ENCODE peak calls at places on chromosomes 1 and 21, in ten cellular contexts. F is mammary epithelial cell, M is fibroblast of mammary gland, K is fibroblast of the aortic adventitia, P is right lobe of liver, T is HFF-Myc, H is brain microvascular endothelial cell, S is Panc1, C is sigmoid colon, L is heart right ventricle. W is an unnamed sample.

GRCh38 chr21:32306021-32306780 is 7.5 kb downstream of the MRAP start:
- DNase-seq in F (no peak), M (no peak), K (no peak), P (no peak), T (no peak), H (peak), S (no peak), C (no peak), L (no peak), W (peak)

GRCh38 chr1:156591432-156592157 is at the start of gene NAXE:
- DNase-seq in F (peak), M (peak), K (peak), P (peak), T (no peak), H (no peak), S (no peak), C (peak), L (peak), W (peak)

GRCh38 chr1:88549536-88549935 is 134.5 kb upstream of the PKN2 start:
- DNase-seq in F (no peak), M (peak), K (peak), P (no peak), T (no peak), H (no peak), S (no peak), C (no peak), L (no peak), W (no peak)

GRCh38 chr1:103266036-103266435 is 157.7 kb upstream of the COL11A1 start:
- DNase-seq in F (no peak), M (no peak), K (peak), P (no peak), T (no peak), H (no peak), S (no peak), C (no peak), L (no peak), W (no peak)

GRCh38 chr1:226616636-226617035 is 68.1 kb downstream of the STUM start:
- DNase-seq in F (no peak), M (no peak), K (no peak), P (no peak), T (no peak), H (no peak), S (no peak), C (no peak), L (no peak), W (no peak)

GRCh38 chr1:233627376-233627775 is 13.5 kb downstream of the KCNK1 start:
- DNase-seq in F (peak), M (no peak), K (no peak), P (no peak), T (no peak), H (no peak), S (no peak), C (no peak), L (no peak), W (no peak)

GRCh38 chr1:81551942-81552341 is 248.8 kb upstream of the ADGRL2 start:
- DNase-seq in F (peak), M (no peak), K (no peak), P (no peak), T (no peak), H (no peak), S (no peak), C (no peak), L (no peak), W (no peak)

GRCh38 chr1:160129046-160129445 is 13.5 kb downstream of the ATP1A2 start:
- DNase-seq in F (no peak), M (peak), K (no peak), P (no peak), T (no peak), H (no peak), S (no peak), C (peak), L (no peak), W (no peak)

GRCh38 chr1:32828341-32828740 is 10.9 kb downstream of the S100PBP start:
- DNase-seq in F (no peak), M (no peak), K (peak), P (no peak), T (no peak), H (no peak), S (no peak), C (no peak), L (no peak), W (peak)

GRCh38 chr21:44914176-44914874 is 6.4 kb downstream of the ITGB2 start:
- DNase-seq in F (no peak), M (no peak), K (no peak), P (peak), T (no peak), H (no peak), S (no peak), C (no peak), L (no peak), W (no peak)

GRCh38 chr1:115052454-115053083 is 22.9 kb downstream of the TSHB start:
- DNase-seq in F (peak), M (peak), K (peak), P (no peak), T (no peak), H (peak), S (peak), C (no peak), L (no peak), W (peak)

GRCh38 chr1:196493881-196494280 is 114.4 kb downstream of the KCNT2 start:
- DNase-seq in F (no peak), M (no peak), K (no peak), P (no peak), T (no peak), H (no peak), S (no peak), C (no peak), L (no peak), W (no peak)

GRCh38 chr1:230682882-230683610 is 30.9 kb downstream of the AGT start:
- DNase-seq in F (peak), M (peak), K (peak), P (no peak), T (peak), H (no peak), S (no peak), C (no peak), L (no peak), W (peak)

GRCh38 chr1:193338194-193338593 is 151.8 kb upstream of the B3GALT2 start:
- DNase-seq in F (peak), M (peak), K (peak), P (no peak), T (no peak), H (peak), S (no peak), C (no peak), L (no peak), W (peak)

GRCh38 chr1:237851209-237851845 is 39.4 kb downstream of the ZP4 start:
- DNase-seq in F (peak), M (peak), K (peak), P (no peak), T (no peak), H (peak), S (peak), C (no peak), L (no peak), W (no peak)

GRCh38 chr1:1318131-1318652 is 6.3 kb downstream of the INTS11 start:
- DNase-seq in F (peak), M (peak), K (peak), P (no peak), T (peak), H (peak), S (no peak), C (peak), L (peak), W (peak)

GRCh38 chr1:162662013-162662412 is 29.7 kb downstream of the DDR2 start:
- DNase-seq in F (no peak), M (no peak), K (no peak), P (no peak), T (no peak), H (no peak), S (no peak), C (no peak), L (no peak), W (no peak)

GRCh38 chr1:34419662-34420061 is 243.0 kb downstream of the C1orf94 start:
- DNase-seq in F (no peak), M (no peak), K (peak), P (no peak), T (peak), H (no peak), S (no peak), C (no peak), L (no peak), W (no peak)

GRCh38 chr1:156750932-156751723 is at the start of gene HDGF:
- DNase-seq in F (peak), M (no peak), K (peak), P (peak), T (no peak), H (no peak), S (no peak), C (peak), L (peak), W (no peak)

GRCh38 chr1:19128965-19129514 is 81.0 kb downstream of the UBR4 start:
- DNase-seq in F (no peak), M (no peak), K (no peak), P (no peak), T (no peak), H (no peak), S (no peak), C (no peak), L (no peak), W (no peak)

GRCh38 chr1:233143266-233143665 is 152.3 kb downstream of the PCNX2 start:
- DNase-seq in F (no peak), M (peak), K (peak), P (no peak), T (no peak), H (no peak), S (no peak), C (no peak), L (no peak), W (no peak)

GRCh38 chr1:32247983-32248889 is 1.2 kb downstream of the FAM167B start:
- DNase-seq in F (peak), M (peak), K (peak), P (peak), T (no peak), H (peak), S (no peak), C (peak), L (peak), W (peak)

GRCh38 chr1:72122099-72122893 is 160.0 kb downstream of the NEGR1 start:
- DNase-seq in F (no peak), M (peak), K (no peak), P (no peak), T (peak), H (no peak), S (no peak), C (no peak), L (no peak), W (peak)

GRCh38 chr1:164982545-164982944 is 374.0 kb downstream of the LMX1A start:
- DNase-seq in F (no peak), M (no peak), K (no peak), P (no peak), T (no peak), H (no peak), S (no peak), C (no peak), L (no peak), W (no peak)

GRCh38 chr1:107530543-107530942 is 389.7 kb downstream of the NTNG1 start:
- DNase-seq in F (peak), M (no peak), K (no peak), P (no peak), T (no peak), H (no peak), S (no peak), C (peak), L (no peak), W (peak)

GRCh38 chr1:185565314-185565713 is 168.9 kb upstream of the HMCN1 start:
- DNase-seq in F (peak), M (no peak), K (peak), P (no peak), T (no peak), H (peak), S (no peak), C (no peak), L (no peak), W (no peak)

GRCh38 chr1:52554267-52554640 is 1.4 kb upstream of the TUT4 start:
- DNase-seq in F (no peak), M (no peak), K (no peak), P (no peak), T (no peak), H (no peak), S (no peak), C (no peak), L (no peak), W (peak)

GRCh38 chr1:110875216-110875731 is 2.3 kb downstream of the CD53 start:
- DNase-seq in F (no peak), M (no peak), K (no peak), P (no peak), T (no peak), H (no peak), S (no peak), C (no peak), L (no peak), W (no peak)

GRCh38 chr1:91689586-91690481 is 189.2 kb downstream of the CDC7 start:
- DNase-seq in F (no peak), M (no peak), K (peak), P (no peak), T (no peak), H (no peak), S (no peak), C (no peak), L (no peak), W (no peak)

GRCh38 chr21:18468775-18469174 is 65.2 kb upstream of the TMPRSS15 start:
- DNase-seq in F (no peak), M (no peak), K (no peak), P (no peak), T (no peak), H (no peak), S (no peak), C (no peak), L (no peak), W (no peak)

GRCh38 chr1:41417335-41417682 is 56.1 kb downstream of the FOXO6 start:
- DNase-seq in F (no peak), M (no peak), K (no peak), P (no peak), T (no peak), H (no peak), S (no peak), C (no peak), L (no peak), W (no peak)
- TF ChIP-seq CTCF in F (no peak), M (no peak), K (no peak), P (no peak), T (no peak), H (no peak), S (peak), C (no peak), L (peak), W (no peak)

GRCh38 chr1:6259491-6260362 is 1.2 kb downstream of the GPR153 start:
- DNase-seq in F (peak), M (peak), K (peak), P (peak), T (no peak), H (peak), S (no peak), C (peak), L (peak), W (peak)
- H3K4me3 ChIP-seq in F (peak), M (peak), K (peak), P (peak), T (peak), H (peak), S (peak), C (peak), L (peak), W (peak)

GRCh38 chr1:224635356-224635755 is 19.2 kb downstream of the CNIH3 start:
- DNase-seq in F (peak), M (peak), K (peak), P (no peak), T (no peak), H (peak), S (no peak), C (no peak), L (no peak), W (peak)

GRCh38 chr1:224629965-224630364 is 13.8 kb downstream of the CNIH3 start:
- DNase-seq in F (no peak), M (no peak), K (no peak), P (no peak), T (no peak), H (no peak), S (no peak), C (no peak), L (no peak), W (no peak)

GRCh38 chr1:224632381-224632871 is 16.3 kb downstream of the CNIH3 start:
- DNase-seq in F (no peak), M (peak), K (peak), P (no peak), T (peak), H (peak), S (no peak), C (no peak), L (no peak), W (peak)

GRCh38 chr1:224631471-224632105 is 15.5 kb downstream of the CNIH3 start:
- DNase-seq in F (no peak), M (peak), K (peak), P (no peak), T (no peak), H (no peak), S (no peak), C (no peak), L (no peak), W (no peak)

GRCh38 chr1:224632921-224633321 is 16.8 kb downstream of the CNIH3 start:
- DNase-seq in F (no peak), M (no peak), K (peak), P (no peak), T (no peak), H (no peak), S (no peak), C (no peak), L (no peak), W (no peak)
- TF ChIP-seq CTCF in F (no peak), M (no peak), K (no peak), P (no peak), T (no peak), H (no peak), S (no peak), C (no peak), L (no peak), W (no peak)

DNA sequence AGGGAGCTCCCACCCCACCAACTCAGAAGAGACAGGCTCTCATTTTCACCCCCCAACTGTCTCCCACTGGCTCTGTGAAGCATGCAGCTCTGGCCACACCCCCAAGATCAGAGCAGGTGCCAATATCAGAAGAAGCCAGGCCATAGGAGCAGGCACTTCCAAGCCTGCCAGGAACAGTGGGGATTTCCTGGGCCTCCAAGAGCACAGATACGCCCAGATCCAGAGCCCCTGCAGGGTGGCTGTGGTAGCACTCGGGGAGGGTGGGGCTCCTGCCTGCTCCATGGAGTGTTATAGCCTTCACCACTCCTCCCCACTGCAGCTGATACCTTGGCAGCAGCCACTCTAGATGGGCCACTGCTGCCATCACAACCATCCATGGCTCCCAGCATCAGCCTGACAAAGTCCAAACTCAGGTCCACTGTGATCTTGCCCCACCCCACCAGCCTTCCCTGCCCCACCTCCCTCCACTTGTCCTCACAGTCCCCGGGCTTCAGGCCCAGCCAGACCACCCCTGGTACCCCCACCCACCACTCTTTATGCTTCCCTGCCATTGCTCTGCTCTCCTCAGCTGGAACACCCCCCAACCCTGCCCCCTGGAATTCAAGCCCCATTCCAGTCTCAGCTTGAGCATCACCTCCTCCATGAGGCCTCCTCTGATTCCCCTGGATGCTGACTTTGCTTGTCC is 448.3 kb downstream of the MATN1 start:
- DNase-seq in F (no peak), M (no peak), K (no peak), P (no peak), T (no peak), H (no peak), S (no peak), C (no peak), L (no peak), W (no peak)
- H3K4me3 ChIP-seq in F (no peak), M (no peak), K (no peak), P (no peak), T (no peak), H (no peak), S (no peak), C (no peak), L (no peak), W (no peak)

W was measured in foreskin fibroblast.